ENCODE peak calls at places on chromosomes 7 and 10, in five cellular contexts. Q, P, H, F and V are unnamed samples.

GRCh38 chr10:70462349-70462984 is 16.1 kb upstream of the PALD1 start:
- DNase-seq in P (peak), Q (no peak), H (no peak), F (peak), V (peak)

GRCh38 chr7:132121987-132122386 is 454.3 kb downstream of the PLXNA4 start:
- DNase-seq in Q (no peak), F (no peak), H (no peak), P (no peak), V (no peak)

GRCh38 chr7:5552123-5552522 is 128.5 kb upstream of the TNRC18 start:
- DNase-seq in H (no peak), Q (no peak), P (no peak), F (no peak), V (no peak)

GRCh38 chr10:80484677-80485409 is 30.7 kb downstream of the TSPAN14 start:
- DNase-seq in Q (no peak), P (no peak), F (no peak), H (no peak), V (no peak)

GRCh38 chr10:23418051-23418681 is 20.7 kb upstream of the OTUD1 start:
- DNase-seq in F (no peak), P (no peak), H (no peak), Q (no peak), V (no peak)

GRCh38 chr7:50793115-50793946 is 10.6 kb upstream of the GRB10 start:
- DNase-seq in P (no peak), F (peak), H (peak), Q (peak), V (peak)

GRCh38 chr10:82128527-82128926 is 253.5 kb downstream of the NRG3 start:
- DNase-seq in F (no peak), Q (no peak), P (no peak), H (no peak), V (no peak)

GRCh38 chr7:44484482-44485313 is 5.8 kb downstream of the NUDCD3 start:
- DNase-seq in Q (no peak), H (no peak), P (no peak), F (no peak), V (no peak)

GRCh38 chr7:22156205-22156604 is 200.7 kb downstream of the RAPGEF5 start:
- DNase-seq in P (no peak), Q (peak), F (no peak), H (no peak), V (peak)

GRCh38 chr7:29342761-29343160 is 148.2 kb downstream of the CHN2 start:
- DNase-seq in F (no peak), P (no peak), H (no peak), Q (peak), V (no peak)

GRCh38 chr10:132681858-132682755 is 103.8 kb downstream of the NKX6-2 start:
- DNase-seq in Q (no peak), P (no peak), H (no peak), F (peak), V (no peak)

GRCh38 chr7:29471444-29472138 is 92.0 kb upstream of the PRR15 start:
- DNase-seq in Q (no peak), P (no peak), H (no peak), F (no peak), V (no peak)

GRCh38 chr7:108012499-108013430 is 9.8 kb upstream of the LAMB1 start:
- DNase-seq in F (no peak), H (no peak), Q (peak), P (no peak), V (peak)

GRCh38 chr10:35640951-35641429 is 1.1 kb downstream of the FZD8 start:
- DNase-seq in Q (peak), F (peak), P (peak), H (peak), V (peak)

GRCh38 chr7:36278767-36279171 is 110.9 kb upstream of the ANLN start:
- DNase-seq in H (no peak), P (no peak), Q (peak), F (no peak), V (no peak)

GRCh38 chr10:4758256-4758655 is 67.8 kb upstream of the AKR1E2 start:
- DNase-seq in F (no peak), Q (no peak), P (no peak), H (no peak), V (no peak)

GRCh38 chr7:121504478-121504877 is 108.4 kb upstream of the FAM3C start:
- DNase-seq in H (no peak), P (no peak), Q (peak), F (no peak), V (peak)

GRCh38 chr10:47046321-47047126 is 135.3 kb downstream of the PTPN20 start:
- DNase-seq in P (no peak), Q (no peak), F (no peak), H (no peak), V (no peak)

GRCh38 chr10:97497572-97498075 is 598 bp downstream of the MMS19 start:
- DNase-seq in F (peak), P (peak), H (peak), Q (peak), V (peak)

GRCh38 chr7:157445956-157446295 is 109.1 kb downstream of the DNAJB6 start:
- DNase-seq in Q (no peak), H (no peak), P (no peak), F (peak), V (no peak)

GRCh38 chr10:11863353-11864105 is 40.4 kb downstream of the PROSER2 start:
- DNase-seq in F (no peak), Q (no peak), H (peak), P (no peak), V (no peak)

GRCh38 chr7:90574136-90574819 is 21.8 kb upstream of the CDK14 start:
- DNase-seq in F (no peak), P (no peak), Q (peak), H (no peak), V (no peak)

GRCh38 chr10:73136627-73137026 is 26.4 kb downstream of the NUDT13 start:
- DNase-seq in Q (no peak), P (no peak), F (no peak), H (no peak), V (peak)

GRCh38 chr10:61592581-61592980 is 70.1 kb upstream of the CABCOCO1 start:
- DNase-seq in P (no peak), Q (peak), H (peak), F (no peak), V (peak)

GRCh38 chr7:123440202-123440601 is 94.2 kb downstream of the IQUB start:
- DNase-seq in Q (no peak), F (no peak), P (no peak), H (no peak), V (no peak)

GRCh38 chr10:78853864-78854263 is 214.9 kb upstream of the ZMIZ1 start:
- DNase-seq in H (no peak), F (no peak), P (no peak), Q (no peak), V (no peak)

GRCh38 chr10:99658622-99659030 is 683 bp upstream of the ENTPD7 start:
- DNase-seq in P (no peak), H (peak), Q (peak), F (peak), V (peak)

GRCh38 chr10:124279882-124280281 is 138.8 kb downstream of the OAT start:
- DNase-seq in F (peak), H (no peak), P (no peak), Q (no peak), V (no peak)

GRCh38 chr7:124489082-124489819 is 276.3 kb downstream of the GPR37 start:
- DNase-seq in H (no peak), F (no peak), Q (no peak), P (no peak), V (no peak)

GRCh38 chr7:130896898-130897514 is 163.0 kb upstream of the KLF14 start:
- DNase-seq in F (peak), H (peak), P (peak), Q (peak), V (peak)

GRCh38 chr7:27303021-27303420 is 60.4 kb downstream of the EVX1 start:
- DNase-seq in P (no peak), H (no peak), F (no peak), Q (no peak), V (no peak)

GRCh38 chr10:4498763-4499251 is 327.2 kb upstream of the AKR1E2 start:
- DNase-seq in H (no peak), F (no peak), Q (peak), P (no peak), V (no peak)

GRCh38 chr10:119315128-119316001 is 108.0 kb downstream of the GRK5 start:
- DNase-seq in H (peak), Q (peak), P (no peak), F (peak), V (peak)

GRCh38 chr10:132571565-132572544 is 34.3 kb downstream of the INPP5A start:
- DNase-seq in P (no peak), F (peak), Q (peak), H (peak), V (peak)

GRCh38 chr7:2256306-2257045 is 14.4 kb downstream of the NUDT1 start:
- DNase-seq in P (no peak), Q (no peak), F (no peak), H (no peak), V (no peak)

GRCh38 chr7:101884671-101885596 is 67.5 kb downstream of the CUX1 start:
- DNase-seq in H (peak), F (no peak), Q (no peak), P (no peak), V (no peak)